ENCODE peak calls at places on chromosome 14, in five cellular contexts. U is dorsolateral prefrontal cortex; Z is RWPE1; Q is activated CD8-positive, alpha-beta memory T cell treated with anti-CD3 and anti-CD28 coated beads for 48 hours; X is pancreas. I is an unnamed sample.
A peak's percentile ranks its signal among the peaks of the same experiment; 100 is the strongest.

GRCh38 chr14:101557811-101558738 is 3.2 kb upstream of the DIO3 start:
- DNase-seq in U (no peak), Z (no peak), Q (no peak), X (peak; percentile 55), I (peak; percentile 40)

GRCh38 chr14:69651653-69652052 is 40.3 kb downstream of the SUSD6 start:
- DNase-seq in U (no peak), Z (no peak), Q (no peak), X (no peak), I (no peak)

GRCh38 chr14:95096476-95096875 is 60.9 kb downstream of the DICER1 start:
- DNase-seq in U (no peak), Z (no peak), Q (no peak), X (no peak), I (no peak)

GRCh38 chr14:106831322-106831720 is 1304.9 kb downstream of the TMEM121 start:
- DNase-seq in U (no peak), Z (no peak), Q (peak; percentile 28), X (peak; percentile 49), I (peak; percentile 82)

GRCh38 chr14:57493467-57494181 is at the start of gene CCDC198:
- DNase-seq in U (no peak), Z (no peak), Q (no peak), X (no peak), I (no peak)

GRCh38 chr14:104661086-104661485 is 28.3 kb upstream of the INF2 start:
- DNase-seq in U (no peak), Z (no peak), Q (no peak), X (no peak), I (no peak)

GRCh38 chr14:90613446-90613845 is 202.8 kb downstream of the TTC7B start:
- DNase-seq in U (no peak), Z (no peak), Q (no peak), X (no peak), I (no peak)

GRCh38 chr14:60561845-60562746 is 53.1 kb downstream of the SIX6 start:
- DNase-seq in U (peak; percentile 60), Z (peak; percentile 46), Q (no peak), X (no peak), I (no peak)

GRCh38 chr14:91270619-91271018 is 26.1 kb upstream of the GPR68 start:
- DNase-seq in U (no peak), Z (no peak), Q (no peak), X (no peak), I (no peak)

GRCh38 chr14:94536836-94537235 is 24.4 kb upstream of the SERPINA4 start:
- DNase-seq in U (no peak), Z (no peak), Q (no peak), X (no peak), I (peak; percentile 28)

GRCh38 chr14:57533214-57533613 is 39.6 kb upstream of the CCDC198 start:
- DNase-seq in U (no peak), Z (no peak), Q (no peak), X (no peak), I (no peak)

GRCh38 chr14:39267592-39268112 is 33.9 kb downstream of the MIA2 start:
- DNase-seq in U (no peak), Z (peak; percentile 31), Q (no peak), X (no peak), I (no peak)

GRCh38 chr14:23428686-23429495 is 6.6 kb downstream of the MYH7 start:
- DNase-seq in U (no peak), Z (no peak), Q (no peak), X (no peak), I (no peak)

GRCh38 chr14:105326568-105326867 is 12.0 kb downstream of the PACS2 start:
- DNase-seq in U (no peak), Z (no peak), Q (no peak), X (no peak), I (no peak)

GRCh38 chr14:67241416-67242362 is at the start of gene PALS1:
- DNase-seq in U (peak; percentile 33), Z (peak; percentile 55), Q (no peak), X (no peak), I (peak; percentile 40)

GRCh38 chr14:60196291-60196690 is 31.1 kb upstream of the DHRS7 start:
- DNase-seq in U (no peak), Z (peak; percentile 11), Q (no peak), X (no peak), I (no peak)

GRCh38 chr14:97726661-97727060 is 929.5 kb downstream of the VRK1 start:
- DNase-seq in U (no peak), Z (no peak), Q (no peak), X (no peak), I (no peak)

GRCh38 chr14:100147181-100147631 is 12.2 kb downstream of the DEGS2 start:
- DNase-seq in U (no peak), Z (no peak), Q (peak; percentile 29), X (no peak), I (no peak)

GRCh38 chr14:84404246-84404645 is 1125.7 kb upstream of the FLRT2 start:
- DNase-seq in U (no peak), Z (no peak), Q (no peak), X (no peak), I (no peak)

GRCh38 chr14:58836303-58836702 is 198.5 kb downstream of the DACT1 start:
- DNase-seq in U (no peak), Z (no peak), Q (no peak), X (no peak), I (no peak)

GRCh38 chr14:64806862-64807495 is 72.7 kb downstream of the SPTB start:
- DNase-seq in U (no peak), Z (no peak), Q (no peak), X (no peak), I (no peak)

GRCh38 chr14:100981808-100982207 is 78.3 kb upstream of the RTL1 start:
- DNase-seq in U (no peak), Z (no peak), Q (no peak), X (no peak), I (no peak)

GRCh38 chr14:104429291-104429861 is 150.2 kb upstream of the C14orf180 start:
- DNase-seq in U (no peak), Z (no peak), Q (no peak), X (no peak), I (peak; percentile 78)

GRCh38 chr14:59831121-59831730 is 39.4 kb downstream of the RTN1 start:
- DNase-seq in U (no peak), Z (no peak), Q (no peak), X (no peak), I (no peak)

GRCh38 chr14:102020058-102020971 is 55.9 kb downstream of the DYNC1H1 start:
- DNase-seq in U (no peak), Z (no peak), Q (peak; percentile 22), X (no peak), I (no peak)

GRCh38 chr14:58977366-58977765 is 211.1 kb upstream of the DAAM1 start:
- DNase-seq in U (no peak), Z (no peak), Q (no peak), X (no peak), I (no peak)